ENCODE peak calls at places on chromosomes 12 and 14, in six cellular contexts. One of them, this sample, is unnamed.

GRCh38 chr12:131348226-131349010 is 362.5 kb upstream of the SFSWAP start:
- DNase-seq in CD8-positive, alpha-beta memory T cell: no peak
- DNase-seq in neural progenitor cell: no peak
- DNase-seq in substantia nigra: no peak
- DNase-seq in naive thymus-derived CD4-positive, alpha-beta T cell: no peak
- DNase-seq in amniotic epithelial cell: no peak
- DNase-seq in this sample: no peak

GRCh38 chr12:64875186-64875585 is 50.7 kb downstream of the TBC1D30 start:
- DNase-seq in CD8-positive, alpha-beta memory T cell: no peak
- DNase-seq in neural progenitor cell: no peak
- DNase-seq in substantia nigra: no peak
- DNase-seq in naive thymus-derived CD4-positive, alpha-beta T cell: no peak
- DNase-seq in amniotic epithelial cell: no peak
- DNase-seq in this sample: no peak

GRCh38 chr14:55899531-55899930 is 218.7 kb upstream of the PELI2 start:
- DNase-seq in CD8-positive, alpha-beta memory T cell: no peak
- DNase-seq in neural progenitor cell: no peak
- DNase-seq in substantia nigra: no peak
- DNase-seq in naive thymus-derived CD4-positive, alpha-beta T cell: no peak
- DNase-seq in amniotic epithelial cell: no peak
- DNase-seq in this sample: no peak

GRCh38 chr14:99033951-99034350 is 238.0 kb downstream of the BCL11B start:
- DNase-seq in CD8-positive, alpha-beta memory T cell: no peak
- DNase-seq in neural progenitor cell: no peak
- DNase-seq in substantia nigra: no peak
- DNase-seq in naive thymus-derived CD4-positive, alpha-beta T cell: no peak
- DNase-seq in amniotic epithelial cell: no peak
- DNase-seq in this sample: no peak

GRCh38 chr12:16241346-16241745 is 36.1 kb downstream of the SLC15A5 start:
- DNase-seq in CD8-positive, alpha-beta memory T cell: no peak
- DNase-seq in neural progenitor cell: no peak
- DNase-seq in substantia nigra: no peak
- DNase-seq in naive thymus-derived CD4-positive, alpha-beta T cell: no peak
- DNase-seq in amniotic epithelial cell: no peak
- DNase-seq in this sample: no peak

GRCh38 chr12:120539303-120539702 is 5.1 kb downstream of the RNF10 start:
- DNase-seq in CD8-positive, alpha-beta memory T cell: no peak
- DNase-seq in neural progenitor cell: no peak
- DNase-seq in substantia nigra: no peak
- DNase-seq in naive thymus-derived CD4-positive, alpha-beta T cell: no peak
- DNase-seq in amniotic epithelial cell: peak
- DNase-seq in this sample: no peak

GRCh38 chr12:124518051-124518932 is 49.1 kb downstream of the NCOR2 start:
- DNase-seq in CD8-positive, alpha-beta memory T cell: no peak
- DNase-seq in neural progenitor cell: peak
- DNase-seq in substantia nigra: peak
- DNase-seq in naive thymus-derived CD4-positive, alpha-beta T cell: no peak
- DNase-seq in amniotic epithelial cell: peak
- DNase-seq in this sample: no peak

GRCh38 chr14:26328766-26329165 is 269.1 kb downstream of the NOVA1 start:
- DNase-seq in CD8-positive, alpha-beta memory T cell: no peak
- DNase-seq in neural progenitor cell: no peak
- DNase-seq in substantia nigra: no peak
- DNase-seq in naive thymus-derived CD4-positive, alpha-beta T cell: no peak
- DNase-seq in amniotic epithelial cell: no peak
- DNase-seq in this sample: no peak

GRCh38 chr14:77267937-77268699 is 2.9 kb downstream of the NGB start:
- DNase-seq in CD8-positive, alpha-beta memory T cell: no peak
- DNase-seq in neural progenitor cell: no peak
- DNase-seq in substantia nigra: no peak
- DNase-seq in naive thymus-derived CD4-positive, alpha-beta T cell: no peak
- DNase-seq in amniotic epithelial cell: no peak
- DNase-seq in this sample: no peak

GRCh38 chr12:51705450-51705849 is 114.4 kb downstream of the SCN8A start:
- DNase-seq in CD8-positive, alpha-beta memory T cell: no peak
- DNase-seq in neural progenitor cell: no peak
- DNase-seq in substantia nigra: no peak
- DNase-seq in naive thymus-derived CD4-positive, alpha-beta T cell: no peak
- DNase-seq in amniotic epithelial cell: no peak
- DNase-seq in this sample: no peak

GRCh38 chr12:11635341-11635740 is 14.1 kb upstream of the ETV6 start:
- DNase-seq in CD8-positive, alpha-beta memory T cell: no peak
- DNase-seq in neural progenitor cell: no peak
- DNase-seq in substantia nigra: no peak
- DNase-seq in naive thymus-derived CD4-positive, alpha-beta T cell: no peak
- DNase-seq in amniotic epithelial cell: no peak
- DNase-seq in this sample: no peak

GRCh38 chr14:32263939-32264567 is 61.0 kb upstream of the RNU6-8 start:
- DNase-seq in CD8-positive, alpha-beta memory T cell: no peak
- DNase-seq in neural progenitor cell: no peak
- DNase-seq in substantia nigra: no peak
- DNase-seq in naive thymus-derived CD4-positive, alpha-beta T cell: no peak
- DNase-seq in amniotic epithelial cell: no peak
- DNase-seq in this sample: no peak

This sample was measured in activated B cell treated with CpG ODN at 0.5 μM for 24 hours.